ENCODE peak calls at places on chromosomes 3 and 15, in five cellular contexts. K is trophoblast cell, M is neuronal stem cell, Y is H1, Q is H9. S is an unnamed sample.
A peak's percentile ranks its signal among the peaks of the same experiment; 100 is the strongest.

GRCh38 chr3:97860364-97860763 is 38.6 kb downstream of the CRYBG3 start:
- DNase-seq in K (peak; percentile 3), M (no peak), Y (no peak), Q (no peak), S (no peak)

GRCh38 chr3:194487289-194488006 is 646 bp upstream of the ATP13A3 start:
- DNase-seq in K (peak; percentile 83), M (no peak), Y (no peak), Q (peak; percentile 57), S (no peak)

GRCh38 chr3:141333796-141334626 is 34.3 kb upstream of the ZBTB38 start:
- DNase-seq in K (no peak), M (no peak), Y (no peak), Q (no peak), S (peak; percentile 78)

GRCh38 chr3:69838217-69838616 is 99.0 kb downstream of the MITF start:
- DNase-seq in K (peak; percentile 29), M (no peak), Y (no peak), Q (no peak), S (peak; percentile 86)

GRCh38 chr3:12908136-12908730 is 66.9 kb upstream of the RPL32 start:
- DNase-seq in K (no peak), M (no peak), Y (no peak), Q (no peak), S (no peak)

GRCh38 chr15:101264011-101264410 is 12.2 kb upstream of the CHSY1 start:
- DNase-seq in K (no peak), M (no peak), Y (peak; percentile 31), Q (no peak), S (peak; percentile 42)

GRCh38 chr3:4492240-4493007 is 724 bp upstream of the ITPR1 start:
- DNase-seq in K (peak; percentile 89), M (peak; percentile 43), Y (peak; percentile 69), Q (peak; percentile 67), S (peak; percentile 80)

GRCh38 chr3:13507791-13508339 is 27.8 kb downstream of the HDAC11 start:
- DNase-seq in K (peak; percentile 52), M (no peak), Y (no peak), Q (no peak), S (peak; percentile 24)

GRCh38 chr3:30368978-30369377 is 237.4 kb upstream of the TGFBR2 start:
- DNase-seq in K (no peak), M (no peak), Y (no peak), Q (no peak), S (peak; percentile 54)

GRCh38 chr15:69784808-69785550 is 312.7 kb downstream of the TLE3 start:
- DNase-seq in K (no peak), M (no peak), Y (no peak), Q (no peak), S (peak; percentile 33)

GRCh38 chr3:7545334-7545733 is 684.4 kb downstream of the GRM7 start:
- DNase-seq in K (peak; percentile 2), M (no peak), Y (no peak), Q (no peak), S (no peak)

GRCh38 chr3:52026016-52026415 is 30.3 kb upstream of the RPL29 start:
- DNase-seq in K (no peak), M (no peak), Y (no peak), Q (no peak), S (no peak)

GRCh38 chr3:18223591-18224338 is 201.4 kb downstream of the SATB1 start:
- DNase-seq in K (no peak), M (no peak), Y (no peak), Q (no peak), S (no peak)

GRCh38 chr3:126522363-126522788 is 1.6 kb upstream of the CHST13 start:
- DNase-seq in K (peak; percentile 81), M (peak; percentile 74), Y (peak; percentile 87), Q (peak; percentile 76), S (peak; percentile 55)

GRCh38 chr3:13197795-13198194 is 124.6 kb upstream of the IQSEC1 start:
- DNase-seq in K (no peak), M (no peak), Y (no peak), Q (no peak), S (no peak)

GRCh38 chr3:16148783-16149182 is 25.7 kb upstream of the GALNT15 start:
- DNase-seq in K (no peak), M (no peak), Y (no peak), Q (no peak), S (peak; percentile 93)

GRCh38 chr15:90681480-90681879 is 35.7 kb upstream of the BLM start:
- DNase-seq in K (peak; percentile 57), M (no peak), Y (no peak), Q (no peak), S (peak; percentile 75)

GRCh38 chr3:155382396-155383042 is 89.0 kb upstream of the STRIT1 start:
- DNase-seq in K (peak; percentile 88), M (peak; percentile 66), Y (peak; percentile 87), Q (peak; percentile 83), S (peak; percentile 70)

GRCh38 chr3:192060160-192060783 is 599.3 kb downstream of the PYDC2 start:
- DNase-seq in K (no peak), M (peak; percentile 55), Y (no peak), Q (no peak), S (no peak)

GRCh38 chr3:126982125-126982521 is 792 bp upstream of the PLXNA1 start:
- DNase-seq in K (peak; percentile 51), M (no peak), Y (no peak), Q (peak; percentile 78), S (peak; percentile 63)

GRCh38 chr15:70133296-70133695 is 35.6 kb upstream of the TLE3 start:
- DNase-seq in K (no peak), M (no peak), Y (no peak), Q (no peak), S (no peak)

GRCh38 chr3:48561045-48561736 is 2.4 kb downstream of the UCN2 start:
- DNase-seq in K (peak; percentile 20), M (peak; percentile 62), Y (peak; percentile 86), Q (peak; percentile 88), S (peak; percentile 83)

GRCh38 chr15:68653031-68653635 is 74.3 kb downstream of the CORO2B start:
- DNase-seq in K (no peak), M (no peak), Y (peak; percentile 27), Q (no peak), S (no peak)

GRCh38 chr3:126573492-126574117 is 14.9 kb upstream of the C3orf22 start:
- DNase-seq in K (peak; percentile 37), M (no peak), Y (peak; percentile 42), Q (no peak), S (no peak)

GRCh38 chr15:40313531-40314398 is 6.0 kb upstream of the PLCB2 start:
- DNase-seq in K (no peak), M (no peak), Y (no peak), Q (no peak), S (no peak)

GRCh38 chr3:18119866-18120265 is 305.3 kb downstream of the SATB1 start:
- DNase-seq in K (peak; percentile 52), M (no peak), Y (no peak), Q (no peak), S (no peak)

GRCh38 chr15:70266412-70267089 is 168.8 kb upstream of the TLE3 start:
- DNase-seq in K (peak; percentile 37), M (no peak), Y (no peak), Q (no peak), S (no peak)

GRCh38 chr3:9183811-9184463 is 65.5 kb downstream of the SRGAP3 start:
- DNase-seq in K (no peak), M (peak; percentile 83), Y (peak; percentile 62), Q (peak; percentile 69), S (no peak)

GRCh38 chr3:161403251-161403650 is 31.9 kb upstream of the SPTSSB start:
- DNase-seq in K (no peak), M (no peak), Y (no peak), Q (no peak), S (no peak)

GRCh38 chr3:111846717-111847116 is 12.3 kb upstream of the PHLDB2 start:
- DNase-seq in K (peak; percentile 90), M (no peak), Y (no peak), Q (no peak), S (peak; percentile 85)

GRCh38 chr3:111848778-111849177 is 10.3 kb upstream of the PHLDB2 start:
- DNase-seq in K (no peak), M (no peak), Y (no peak), Q (no peak), S (no peak)

GRCh38 chr3:111850481-111850880 is 8.6 kb upstream of the PHLDB2 start:
- DNase-seq in K (peak; percentile 61), M (no peak), Y (no peak), Q (no peak), S (no peak)

GRCh38 chr3:111845996-111846395 is 13.1 kb upstream of the PHLDB2 start:
- DNase-seq in K (no peak), M (no peak), Y (no peak), Q (no peak), S (peak; percentile 56)

GRCh38 chr3:111848246-111848645 is 10.8 kb upstream of the PHLDB2 start:
- DNase-seq in K (no peak), M (no peak), Y (no peak), Q (no peak), S (no peak)
- H2BK120ac ChIP-seq in K (no peak overlapping the region), M (no peak overlapping the region), Y (no peak overlapping the region), Q (no peak overlapping the region), S (no peak overlapping the region)

DNA sequence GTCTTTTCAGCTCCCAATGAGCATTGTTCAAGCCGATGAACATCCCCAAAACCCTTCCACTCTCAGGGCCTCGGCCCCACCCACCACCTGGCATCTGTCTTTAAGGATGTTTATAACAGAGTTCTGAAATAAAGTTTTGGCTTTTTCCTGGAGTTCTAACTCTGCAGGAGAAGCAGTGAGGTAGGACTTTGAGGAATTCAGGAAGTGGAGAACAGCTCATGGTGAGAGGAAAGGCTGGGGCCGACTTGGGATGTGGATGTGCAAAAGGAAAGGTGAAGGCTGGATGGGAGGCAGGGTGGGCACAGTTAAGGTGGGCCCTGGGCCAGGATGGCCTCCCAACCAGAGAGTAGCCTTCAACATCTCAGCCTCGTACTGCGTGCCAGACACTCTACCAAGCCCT is 28.3 kb downstream of the LIPC start:
- DNase-seq in K (no peak), M (no peak), Y (no peak), Q (no peak), S (no peak)
- H2BK5ac ChIP-seq in K (no peak overlapping the region), M (no peak overlapping the region), Y (no peak overlapping the region), Q (no peak overlapping the region), S (no peak overlapping the region)

DNA sequence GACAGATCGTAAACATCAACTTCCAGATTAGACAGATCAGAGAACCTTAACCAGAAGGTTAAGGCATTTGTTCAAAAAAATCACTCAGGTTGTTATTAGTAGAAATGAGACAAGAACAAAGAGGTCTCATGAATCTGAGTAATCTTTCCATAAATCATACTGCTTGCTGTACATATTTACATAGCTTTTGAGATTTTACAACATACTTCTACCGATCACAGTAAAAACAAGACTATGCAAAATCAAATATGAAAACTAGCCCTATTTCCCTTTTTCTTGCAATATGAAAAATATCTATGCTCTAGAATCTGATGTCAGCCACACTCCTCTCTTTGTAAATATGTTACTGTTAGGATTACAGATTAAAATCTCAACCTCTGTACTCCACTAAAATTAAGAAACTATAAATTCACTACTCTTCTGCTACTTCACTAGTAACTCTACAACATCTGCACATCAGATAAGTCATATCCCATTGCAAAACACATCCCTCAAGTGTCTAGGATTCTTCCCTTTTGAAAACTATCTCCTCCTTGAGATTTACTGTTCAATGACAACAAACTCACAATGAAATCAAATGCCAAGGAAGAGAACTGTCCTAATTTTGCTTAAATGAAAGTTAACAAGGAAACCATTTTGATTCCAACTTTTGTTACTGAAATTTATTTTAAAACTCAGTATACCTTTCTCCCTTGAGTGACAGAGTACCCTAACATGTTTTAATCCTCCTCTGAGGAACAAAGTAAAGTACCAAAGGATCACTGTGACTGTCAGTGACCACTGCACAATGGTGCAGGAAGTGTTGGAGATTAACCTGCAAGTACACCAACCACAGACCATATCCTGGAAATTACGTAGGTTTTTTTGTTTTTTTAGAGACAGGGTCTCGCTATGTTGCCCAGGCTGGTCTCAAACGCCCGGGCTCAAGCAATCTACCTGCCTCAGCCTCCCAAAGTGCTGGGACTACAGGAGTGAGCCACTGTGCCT is 12.8 kb downstream of the DCUN1D1 start:
- DNase-seq in K (no peak), M (no peak), Y (no peak), Q (no peak), S (no peak)
- H2BK12ac ChIP-seq in K (no peak overlapping the region), M (no peak overlapping the region), Y (no peak overlapping the region), Q (no peak overlapping the region), S (no peak overlapping the region)

GRCh38 chr15:95016511-95017219 is 785.3 kb downstream of the MCTP2 start:
- DNase-seq in K (no peak), M (no peak), Y (no peak), Q (no peak), S (peak; percentile 86)
- H2BK120ac ChIP-seq in K (no peak overlapping the region), M (no peak overlapping the region), Y (no peak overlapping the region), Q (no peak overlapping the region), S (no peak overlapping the region)